ENCODE peak calls at places on chromosomes 13 and 19, in ten cellular contexts. P is C1 segment of cervical spinal cord, H is LoVo, Y is fibroblast of lung, B is NAMALWA, T is germinal center, W is RWPE1, M is GM06990, L is NCI-H1105 treated with DMSO at 0.1 percent for 48 hours, C is NCI-H1417. D is an unnamed sample.

GRCh38 chr13:83881917-83882625 is at the start of gene SLITRK1:
- DNase-seq in L (peak), T (no peak), P (peak), W (peak), H (no peak), B (peak), M (no peak), C (peak), Y (peak), D (peak)

GRCh38 chr19:16445238-16446107 is 26.3 kb downstream of the EPS15L1 start:
- DNase-seq in P (no peak), L (no peak), C (peak), Y (peak), M (peak), H (no peak), T (peak), W (no peak), B (peak), D (no peak)

GRCh38 chr13:73958657-73959397 is 175.4 kb downstream of the KLF12 start:
- DNase-seq in Y (no peak), T (no peak), B (no peak), P (no peak), C (no peak), W (peak), L (no peak), H (peak), M (no peak), D (no peak)

GRCh38 chr19:28633223-28634030 is 579.5 kb downstream of the UQCRFS1 start:
- DNase-seq in C (peak), Y (peak), M (peak), H (peak), P (peak), B (peak), W (no peak), L (peak), T (peak), D (peak)

GRCh38 chr13:110340812-110341444 is 33.8 kb downstream of the COL4A2 start:
- DNase-seq in T (no peak), M (peak), C (no peak), P (no peak), L (no peak), H (no peak), Y (peak), B (no peak), W (no peak), D (no peak)

GRCh38 chr19:45643927-45644771 is 5.0 kb upstream of the EML2 start:
- DNase-seq in Y (no peak), L (no peak), H (no peak), B (peak), W (no peak), M (no peak), C (no peak), T (no peak), P (peak), D (no peak)

GRCh38 chr13:50309872-50310594 is 294.8 kb downstream of the KCNRG start:
- DNase-seq in L (no peak), C (no peak), H (no peak), B (no peak), P (no peak), W (no peak), M (no peak), T (no peak), Y (peak), D (no peak)

GRCh38 chr13:79782541-79783216 is 301.7 kb downstream of the NDFIP2 start:
- DNase-seq in Y (peak), L (peak), P (no peak), W (peak), C (peak), M (no peak), B (no peak), H (no peak), T (no peak), D (peak)

GRCh38 chr13:48976677-48977625 is 1.2 kb downstream of the FNDC3A start:
- DNase-seq in M (no peak), H (no peak), Y (no peak), W (no peak), P (peak), C (peak), B (peak), T (no peak), L (no peak), D (peak)

GRCh38 chr19:49590971-49591730 is at the start of gene PRR12:
- DNase-seq in H (peak), M (peak), P (peak), C (peak), L (peak), T (peak), Y (peak), B (peak), W (peak), D (peak)

GRCh38 chr13:66407159-66407558 is 823.0 kb downstream of the PCDH9 start:
- DNase-seq in C (no peak), H (no peak), L (no peak), P (no peak), M (no peak), W (no peak), B (no peak), T (no peak), Y (peak), D (no peak)

GRCh38 chr13:76872686-76873085 is 13.5 kb downstream of the KCTD12 start:
- DNase-seq in B (no peak), W (no peak), P (no peak), Y (no peak), T (no peak), L (no peak), M (no peak), H (no peak), C (no peak), D (no peak)

GRCh38 chr19:37074111-37074510 is 4.1 kb upstream of the ZNF420 start:
- DNase-seq in P (no peak), T (no peak), M (no peak), Y (no peak), B (no peak), C (no peak), W (no peak), H (no peak), L (no peak), D (no peak)

GRCh38 chr19:39405930-39406655 is 554 bp upstream of the ZFP36 start:
- DNase-seq in M (no peak), T (peak), W (no peak), Y (no peak), L (no peak), P (no peak), H (no peak), C (no peak), B (peak), D (peak)

GRCh38 chr19:16403151-16403977 is 68.4 kb downstream of the EPS15L1 start:
- DNase-seq in B (no peak), H (no peak), W (no peak), T (no peak), C (no peak), Y (no peak), L (no peak), P (no peak), M (no peak), D (no peak)

GRCh38 chr13:75395901-75396300 is 86.1 kb downstream of the TBC1D4 start:
- DNase-seq in L (no peak), H (no peak), W (no peak), Y (no peak), P (no peak), C (no peak), T (no peak), B (no peak), M (no peak), D (no peak)

GRCh38 chr13:32246468-32246867 is 68.7 kb downstream of the ZAR1L start:
- DNase-seq in Y (peak), T (peak), W (peak), B (peak), H (peak), P (no peak), M (peak), L (peak), C (peak), D (peak)

GRCh38 chr19:44741841-44742352 is 6.6 kb upstream of the BCL3 start:
- DNase-seq in C (no peak), B (peak), T (no peak), Y (peak), L (peak), H (peak), P (peak), M (no peak), W (peak), D (peak)

GRCh38 chr19:35585844-35586243 is at the start of gene PMIS2:
- DNase-seq in W (peak), Y (no peak), P (no peak), H (no peak), M (no peak), B (peak), T (peak), L (no peak), C (no peak), D (no peak)

GRCh38 chr19:42216653-42217521 is 590 bp downstream of the DEDD2 start:
- DNase-seq in H (no peak), W (no peak), L (peak), M (peak), C (peak), P (peak), B (peak), Y (peak), T (peak), D (peak)

GRCh38 chr13:48214519-48215121 is 18.4 kb upstream of the ITM2B start:
- DNase-seq in Y (no peak), P (no peak), H (no peak), T (no peak), B (no peak), C (no peak), M (no peak), W (no peak), L (no peak), D (no peak)

GRCh38 chr19:54266133-54266532 is 9.1 kb upstream of the LILRB5 start:
- DNase-seq in C (peak), W (peak), T (peak), H (peak), P (peak), B (peak), L (peak), Y (peak), M (no peak), D (peak)

GRCh38 chr13:45242070-45242469 is 41.2 kb upstream of the KCTD4 start:
- DNase-seq in W (peak), B (peak), P (no peak), T (no peak), H (peak), C (no peak), L (peak), M (no peak), Y (peak), D (no peak)

GRCh38 chr19:46133777-46134231 is 9.3 kb upstream of the IGFL3 start:
- DNase-seq in W (no peak), T (no peak), B (no peak), L (no peak), Y (peak), H (no peak), C (no peak), P (no peak), M (no peak), D (no peak)